ENCODE peak calls at places on chromosome 1, in four cellular contexts. One of them, this sample, is unnamed.

GRCh38 chr1:208132287-208132882 is 111.8 kb downstream of the PLXNA2 start:
- DNase-seq in thoracic aorta: peak; percentile 20
- DNase-seq in brain microvascular endothelial cell: peak; percentile 43
- DNase-seq in psoas muscle: peak; percentile 82
- DNase-seq in this sample: peak; percentile 59

GRCh38 chr1:193799948-193800690 is 613.7 kb upstream of the B3GALT2 start:
- DNase-seq in thoracic aorta: no peak
- DNase-seq in brain microvascular endothelial cell: no peak
- DNase-seq in psoas muscle: no peak
- DNase-seq in this sample: no peak

GRCh38 chr1:219991511-219991810 is 54.8 kb downstream of the EPRS1 start:
- DNase-seq in thoracic aorta: no peak
- DNase-seq in brain microvascular endothelial cell: no peak
- DNase-seq in psoas muscle: no peak
- DNase-seq in this sample: no peak

GRCh38 chr1:166796620-166797236 is 42.5 kb upstream of the POGK start:
- DNase-seq in thoracic aorta: no peak
- DNase-seq in brain microvascular endothelial cell: no peak
- DNase-seq in psoas muscle: no peak
- DNase-seq in this sample: no peak

GRCh38 chr1:155226188-155226909 is 17.9 kb downstream of the MTX1 start:
- DNase-seq in thoracic aorta: peak; percentile 55
- DNase-seq in brain microvascular endothelial cell: peak; percentile 73
- DNase-seq in psoas muscle: peak; percentile 73
- DNase-seq in this sample: peak; percentile 81

GRCh38 chr1:56327195-56327594 is 252.2 kb downstream of the PLPP3 start:
- DNase-seq in thoracic aorta: no peak
- DNase-seq in brain microvascular endothelial cell: no peak
- DNase-seq in psoas muscle: no peak
- DNase-seq in this sample: no peak

GRCh38 chr1:185739967-185740366 is 5.8 kb downstream of the HMCN1 start:
- DNase-seq in thoracic aorta: no peak
- DNase-seq in brain microvascular endothelial cell: no peak
- DNase-seq in psoas muscle: no peak
- DNase-seq in this sample: no peak

GRCh38 chr1:216223521-216223920 is 199.7 kb downstream of the USH2A start:
- DNase-seq in thoracic aorta: no peak
- DNase-seq in brain microvascular endothelial cell: no peak
- DNase-seq in psoas muscle: no peak
- DNase-seq in this sample: no peak

GRCh38 chr1:205332015-205332791 is 10.7 kb upstream of the NUAK2 start:
- DNase-seq in thoracic aorta: no peak
- DNase-seq in brain microvascular endothelial cell: no peak
- DNase-seq in psoas muscle: no peak
- DNase-seq in this sample: no peak

GRCh38 chr1:84344286-84344685 is 42.8 kb downstream of the SAMD13 start:
- DNase-seq in thoracic aorta: no peak
- DNase-seq in brain microvascular endothelial cell: peak; percentile 76
- DNase-seq in psoas muscle: no peak
- DNase-seq in this sample: peak; percentile 37

GRCh38 chr1:201408176-201408814 is 9.2 kb upstream of the LAD1 start:
- DNase-seq in thoracic aorta: peak; percentile 24
- DNase-seq in brain microvascular endothelial cell: peak; percentile 75
- DNase-seq in psoas muscle: peak; percentile 82
- DNase-seq in this sample: peak; percentile 63

GRCh38 chr1:236869911-236870310 is 74.8 kb downstream of the MTR start:
- DNase-seq in thoracic aorta: no peak
- DNase-seq in brain microvascular endothelial cell: no peak
- DNase-seq in psoas muscle: no peak
- DNase-seq in this sample: no peak

GRCh38 chr1:221141606-221142285 is 262.5 kb downstream of the HLX start:
- DNase-seq in thoracic aorta: no peak
- DNase-seq in brain microvascular endothelial cell: no peak
- DNase-seq in psoas muscle: no peak
- DNase-seq in this sample: no peak

GRCh38 chr1:17276568-17276967 is 27.7 kb downstream of the PADI3 start:
- DNase-seq in thoracic aorta: no peak
- DNase-seq in brain microvascular endothelial cell: no peak
- DNase-seq in psoas muscle: no peak
- DNase-seq in this sample: peak; percentile 33

GRCh38 chr1:22709891-22710687 is 550 bp upstream of the EPHB2 start:
- DNase-seq in thoracic aorta: no peak
- DNase-seq in brain microvascular endothelial cell: peak; percentile 57
- DNase-seq in psoas muscle: peak; percentile 74
- DNase-seq in this sample: peak; percentile 59

GRCh38 chr1:18783705-18784522 is 75.5 kb downstream of the TAS1R2 start:
- DNase-seq in thoracic aorta: no peak
- DNase-seq in brain microvascular endothelial cell: no peak
- DNase-seq in psoas muscle: no peak
- DNase-seq in this sample: no peak

GRCh38 chr1:230713915-230714764 is at the start of gene AGT:
- DNase-seq in thoracic aorta: peak; percentile 31
- DNase-seq in brain microvascular endothelial cell: peak; percentile 58
- DNase-seq in psoas muscle: peak; percentile 83
- DNase-seq in this sample: peak; percentile 82

GRCh38 chr1:42720868-42721267 is 19.2 kb downstream of the CLDN19 start:
- DNase-seq in thoracic aorta: no peak
- DNase-seq in brain microvascular endothelial cell: no peak
- DNase-seq in psoas muscle: no peak
- DNase-seq in this sample: no peak

GRCh38 chr1:181577475-181577874 is 94.2 kb downstream of the CACNA1E start:
- DNase-seq in thoracic aorta: no peak
- DNase-seq in brain microvascular endothelial cell: no peak
- DNase-seq in psoas muscle: no peak
- DNase-seq in this sample: no peak

GRCh38 chr1:39955547-39956539 is 898 bp downstream of the MFSD2A start:
- DNase-seq in thoracic aorta: no peak
- DNase-seq in brain microvascular endothelial cell: peak; percentile 31
- DNase-seq in psoas muscle: no peak
- DNase-seq in this sample: peak; percentile 63

GRCh38 chr1:39952359-39953110 is 2.4 kb upstream of the MFSD2A start:
- DNase-seq in thoracic aorta: no peak
- DNase-seq in brain microvascular endothelial cell: no peak
- DNase-seq in psoas muscle: no peak
- DNase-seq in this sample: no peak

GRCh38 chr1:39954870-39955546 is at the start of gene MFSD2A:
- DNase-seq in thoracic aorta: peak; percentile 73
- DNase-seq in brain microvascular endothelial cell: peak; percentile 84
- DNase-seq in psoas muscle: peak; percentile 94
- DNase-seq in this sample: peak; percentile 86

GRCh38 chr1:39951951-39952350 is 3.0 kb upstream of the MFSD2A start:
- DNase-seq in thoracic aorta: no peak
- DNase-seq in brain microvascular endothelial cell: no peak
- DNase-seq in psoas muscle: no peak
- DNase-seq in this sample: no peak

GRCh38 chr1:39954261-39954869 is 580 bp upstream of the MFSD2A start:
- DNase-seq in thoracic aorta: no peak
- DNase-seq in brain microvascular endothelial cell: no peak
- DNase-seq in psoas muscle: peak; percentile 57
- DNase-seq in this sample: no peak
- TF ChIP-seq CTCF in thoracic aorta: no peak
- TF ChIP-seq CTCF in brain microvascular endothelial cell: no peak
- TF ChIP-seq CTCF in psoas muscle: no peak
- TF ChIP-seq CTCF in this sample: no peak

GRCh38 chr1:32363713-32364112 is 1.4 kb downstream of the TSSK3 start:
- DNase-seq in thoracic aorta: no peak
- DNase-seq in brain microvascular endothelial cell: no peak
- DNase-seq in psoas muscle: peak; percentile 39
- DNase-seq in this sample: no peak

GRCh38 chr1:32362474-32363313 is at the start of the genes FAM229A and TSSK3:
- DNase-seq in thoracic aorta: no peak
- DNase-seq in brain microvascular endothelial cell: no peak
- DNase-seq in psoas muscle: no peak
- DNase-seq in this sample: no peak

GRCh38 chr1:32361308-32361673 is 994 bp downstream of the FAM229A start:
- DNase-seq in thoracic aorta: no peak
- DNase-seq in brain microvascular endothelial cell: no peak
- DNase-seq in psoas muscle: no peak
- DNase-seq in this sample: no peak

GRCh38 chr1:32364836-32365235 is 2.5 kb downstream of the TSSK3 start:
- DNase-seq in thoracic aorta: no peak
- DNase-seq in brain microvascular endothelial cell: no peak
- DNase-seq in psoas muscle: no peak
- DNase-seq in this sample: no peak

DNA sequence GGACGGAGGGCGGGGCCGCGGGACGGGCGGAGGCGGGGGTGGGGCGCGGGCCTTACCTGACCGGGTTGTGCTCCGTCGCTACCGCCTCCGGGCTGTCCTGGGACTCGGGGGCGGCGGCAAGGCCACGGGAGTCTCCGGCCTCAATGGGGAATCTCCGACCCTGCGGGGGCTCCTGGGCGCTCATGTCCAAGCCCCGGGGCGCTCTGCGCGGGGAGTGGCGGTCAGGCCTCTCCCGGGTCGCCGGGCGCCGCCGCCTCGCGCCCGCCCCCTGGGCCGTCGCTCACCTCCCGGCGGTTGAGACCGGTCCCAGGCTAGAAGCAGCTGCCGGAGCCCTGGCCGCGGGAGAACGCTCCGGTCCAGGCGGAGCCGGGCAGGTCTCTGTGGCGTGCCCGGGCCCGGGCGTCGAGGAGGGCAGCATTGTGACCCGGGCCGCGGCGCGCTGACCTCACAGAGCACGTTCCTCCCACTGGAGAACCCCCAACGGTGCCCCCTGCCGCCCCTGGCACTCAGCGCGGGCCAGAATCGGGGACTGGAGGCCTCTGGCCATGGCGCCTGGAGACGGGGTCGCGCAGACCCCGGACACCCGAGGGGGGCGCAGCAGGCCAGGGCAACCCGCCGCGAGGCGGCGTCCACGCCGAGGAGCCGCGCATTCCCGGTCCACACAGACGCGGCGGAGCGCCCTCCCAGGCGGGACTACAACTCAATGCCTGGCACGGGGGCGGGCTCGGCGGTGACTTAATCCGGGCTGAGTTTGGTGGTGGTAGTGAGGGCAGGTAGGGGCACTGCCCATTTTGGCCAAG is 411 bp downstream of the FAM229A start:
- DNase-seq in thoracic aorta: peak; percentile 13
- DNase-seq in brain microvascular endothelial cell: peak; percentile 20
- DNase-seq in psoas muscle: peak; percentile 64
- DNase-seq in this sample: no peak
- H3K4me3 ChIP-seq in thoracic aorta: peak overlapping the region; percentile 66
- H3K4me3 ChIP-seq in brain microvascular endothelial cell: peak overlapping the region; percentile 47
- H3K4me3 ChIP-seq in psoas muscle: peak overlapping the region; percentile 59
- H3K4me3 ChIP-seq in this sample: peak overlapping the region; percentile 27

DNA sequence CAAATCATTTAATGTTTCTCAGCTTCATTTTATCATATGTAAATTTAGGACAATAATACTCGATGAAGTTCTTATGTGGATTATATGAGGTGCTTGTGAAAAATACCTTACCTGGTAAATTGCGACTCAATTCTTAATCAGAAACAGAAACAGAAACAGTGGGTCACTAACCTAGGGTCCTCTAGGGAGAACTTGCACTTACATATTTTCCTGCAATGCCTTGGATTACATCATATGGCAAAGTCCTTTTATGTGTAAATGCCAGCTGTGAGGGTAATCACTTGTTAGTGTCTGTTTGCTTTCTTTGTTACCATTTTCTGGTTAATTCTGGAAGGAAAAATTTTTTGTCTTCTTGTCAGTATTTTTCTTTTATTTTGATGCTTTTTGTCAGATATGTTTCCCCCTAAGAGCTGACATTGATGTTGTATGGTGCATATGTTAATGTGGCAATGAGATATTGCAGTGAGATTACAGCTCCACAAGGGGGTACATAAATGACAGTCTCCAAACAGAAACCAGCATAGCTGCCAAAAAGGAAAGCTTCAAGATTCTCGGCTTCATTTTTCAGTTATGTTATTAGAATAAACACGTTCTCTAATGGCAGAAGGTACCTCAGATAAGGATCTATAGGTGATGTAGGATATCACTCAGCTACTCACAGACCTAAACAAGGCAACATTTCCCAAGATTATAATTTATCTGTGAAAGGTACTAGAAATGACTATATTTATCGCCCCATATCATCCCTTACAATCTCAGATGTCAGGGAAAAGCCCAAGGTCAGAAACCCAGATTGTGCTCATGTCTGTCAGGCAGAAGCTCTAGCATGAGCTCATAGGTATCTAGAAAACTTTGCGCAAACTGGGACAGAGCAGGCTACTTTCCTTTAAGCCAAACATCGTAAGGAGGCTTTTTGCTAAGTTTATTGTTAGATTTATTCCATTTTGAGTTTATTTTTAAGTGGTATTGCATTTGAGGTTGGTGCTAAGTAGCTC is 119.9 kb downstream of the FASLG start:
- DNase-seq in thoracic aorta: no peak
- DNase-seq in brain microvascular endothelial cell: no peak
- DNase-seq in psoas muscle: no peak
- DNase-seq in this sample: no peak
- TF ChIP-seq CTCF in thoracic aorta: no peak
- TF ChIP-seq CTCF in brain microvascular endothelial cell: no peak
- TF ChIP-seq CTCF in psoas muscle: no peak
- TF ChIP-seq CTCF in this sample: no peak

DNA sequence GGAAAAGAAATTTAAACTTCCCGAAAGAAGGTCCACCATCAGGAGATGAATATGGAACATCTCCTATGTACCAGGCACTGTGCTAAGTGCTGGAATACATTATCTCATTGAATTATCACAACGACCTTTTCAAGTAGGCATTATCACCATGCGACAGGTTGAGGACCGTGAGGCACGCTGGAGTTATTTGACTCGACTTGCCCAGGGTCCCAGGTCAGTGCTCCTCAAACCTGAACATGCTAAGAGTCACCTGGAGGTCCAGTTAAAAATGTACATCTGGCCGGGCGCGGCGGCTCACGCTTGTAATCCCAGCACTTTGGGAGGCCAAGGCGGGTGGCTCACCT is 15.9 kb upstream of the AGTRAP start:
- DNase-seq in thoracic aorta: no peak
- DNase-seq in brain microvascular endothelial cell: no peak
- DNase-seq in psoas muscle: no peak
- DNase-seq in this sample: no peak
- H3K4me3 ChIP-seq in thoracic aorta: no peak overlapping the region
- H3K4me3 ChIP-seq in brain microvascular endothelial cell: no peak overlapping the region
- H3K4me3 ChIP-seq in psoas muscle: peak overlapping the region; percentile 37
- H3K4me3 ChIP-seq in this sample: no peak overlapping the region

DNA sequence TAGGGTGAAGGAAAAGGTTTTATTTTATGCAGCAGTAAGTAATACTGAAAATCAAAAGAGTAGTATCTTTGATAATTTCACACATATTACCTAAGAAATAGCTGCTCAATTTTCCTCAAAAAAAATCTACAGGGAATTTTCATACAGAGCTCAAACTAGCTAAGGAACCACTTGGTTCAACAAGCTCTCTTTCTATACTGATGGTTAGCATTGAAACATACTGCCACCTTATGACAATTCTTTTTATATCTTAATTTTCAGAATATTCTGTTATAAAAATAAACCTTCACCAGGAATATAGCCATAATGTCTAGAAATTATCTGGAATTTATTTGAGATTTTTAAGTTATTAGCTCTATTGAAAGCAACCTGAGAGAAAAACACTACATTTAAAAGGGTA is 142.1 kb downstream of the DPYD start:
- DNase-seq in thoracic aorta: no peak
- DNase-seq in brain microvascular endothelial cell: no peak
- DNase-seq in psoas muscle: no peak
- DNase-seq in this sample: peak; percentile 23
- TF ChIP-seq CTCF in thoracic aorta: no peak
- TF ChIP-seq CTCF in brain microvascular endothelial cell: no peak
- TF ChIP-seq CTCF in psoas muscle: no peak
- TF ChIP-seq CTCF in this sample: no peak